ENCODE peak calls at places on chromosome 6, in six cellular contexts. Y is mucosa of descending colon, O is A549, V is keratinocyte, B is tibial artery, T is GM23248. U is an unnamed sample.

GRCh38 chr6:42211726-42212125 is 5.9 kb downstream of the MRPS10 start:
- DNase-seq in Y (no peak), O (no peak), V (no peak), B (no peak), T (no peak), U (no peak)

GRCh38 chr6:39843305-39844020 is 51.3 kb downstream of the DAAM2 start:
- DNase-seq in Y (no peak), O (peak; percentile 5), V (no peak), B (no peak), T (peak; percentile 59), U (no peak)

GRCh38 chr6:113694278-113695077 is 162.7 kb upstream of the MARCKS start:
- DNase-seq in Y (no peak), O (peak; percentile 18), V (no peak), B (no peak), T (peak; percentile 62), U (no peak)

GRCh38 chr6:80440496-80441160 is 334.2 kb downstream of the BCKDHB start:
- DNase-seq in Y (no peak), O (no peak), V (no peak), B (no peak), T (no peak), U (no peak)

GRCh38 chr6:63783096-63783495 is 147.5 kb downstream of the PHF3 start:
- DNase-seq in Y (no peak), O (no peak), V (no peak), B (no peak), T (no peak), U (no peak)

GRCh38 chr6:44111434-44112417 is 15.5 kb downstream of the MRPL14 start:
- DNase-seq in Y (no peak), O (no peak), V (no peak), B (no peak), T (no peak), U (no peak)

GRCh38 chr6:21109421-21110178 is 484.0 kb upstream of the SOX4 start:
- DNase-seq in Y (no peak), O (peak; percentile 5), V (peak; percentile 7), B (no peak), T (peak; percentile 68), U (no peak)

GRCh38 chr6:73032586-73032985 is 192.7 kb downstream of the KHDC1L start:
- DNase-seq in Y (no peak), O (peak; percentile 2), V (peak; percentile 17), B (no peak), T (peak; percentile 74), U (no peak)

GRCh38 chr6:13243033-13243432 is 85.3 kb downstream of the TBC1D7 start:
- DNase-seq in Y (no peak), O (no peak), V (no peak), B (no peak), T (no peak), U (no peak)

GRCh38 chr6:44171899-44172546 is 13.4 kb downstream of the CAPN11 start:
- DNase-seq in Y (no peak), O (no peak), V (no peak), B (no peak), T (no peak), U (no peak)

GRCh38 chr6:136180729-136181128 is 69.4 kb downstream of the MTFR2 start:
- DNase-seq in Y (no peak), O (no peak), V (no peak), B (no peak), T (no peak), U (no peak)

GRCh38 chr6:163414367-163415175 is at the start of gene QKI:
- DNase-seq in Y (peak; percentile 80), O (no peak), V (no peak), B (peak; percentile 93), T (peak; percentile 86), U (peak; percentile 85)

DNA sequence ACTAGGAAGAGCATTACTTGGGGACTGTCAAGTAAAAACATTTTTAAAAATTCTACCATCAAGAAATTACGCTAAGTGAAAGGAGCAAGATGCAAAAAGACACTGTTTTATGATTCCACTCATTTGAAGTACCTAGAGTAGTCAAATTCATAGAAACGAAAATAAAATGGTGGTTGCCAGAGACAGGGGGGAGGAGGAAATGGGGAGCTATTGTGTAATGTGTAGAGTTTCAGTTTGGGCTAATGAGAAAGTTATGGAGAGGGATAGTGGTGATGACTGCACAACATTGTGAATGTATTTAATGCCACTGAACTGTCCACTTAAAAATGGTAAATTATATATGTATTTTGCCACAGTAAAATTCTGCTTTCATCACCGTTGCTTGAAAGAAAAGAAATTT is 83.8 kb downstream of the UST start:
- DNase-seq in Y (no peak), O (no peak), V (no peak), B (no peak), T (peak; percentile 37), U (no peak)
- H3K4me3 ChIP-seq in Y (no peak overlapping the region), O (no peak overlapping the region), V (peak overlapping the region; percentile 16), B (no peak overlapping the region), T (no peak overlapping the region), U (no peak overlapping the region)

GRCh38 chr6:129489215-129489765 is 220.7 kb downstream of the ARHGAP18 start:
- DNase-seq in Y (no peak), O (no peak), V (no peak), B (no peak), T (no peak), U (no peak)
- H3K4me1 ChIP-seq in Y (no peaks in the 10 kb centered on the region), O (peaks cover 27% of the 10 kb centered on the region), V (peaks cover 51% of the 10 kb centered on the region), B (no peaks in the 10 kb centered on the region), T (peaks cover 53% of the 10 kb centered on the region), U (no peaks in the 10 kb centered on the region)

GRCh38 chr6:170140129-170140528 is 150.7 kb downstream of the DLL1 start:
- DNase-seq in Y (no peak), O (no peak), V (no peak), B (peak; percentile 47), T (no peak), U (no peak)
- H3K9me3 ChIP-seq in Y (peaks cover 6% of the 10 kb centered on the region), O (no peaks in the 10 kb centered on the region), V (peaks cover 4% of the 10 kb centered on the region), B (no peaks in the 10 kb centered on the region), T (no peaks in the 10 kb centered on the region), U (no peaks in the 10 kb centered on the region)

DNA sequence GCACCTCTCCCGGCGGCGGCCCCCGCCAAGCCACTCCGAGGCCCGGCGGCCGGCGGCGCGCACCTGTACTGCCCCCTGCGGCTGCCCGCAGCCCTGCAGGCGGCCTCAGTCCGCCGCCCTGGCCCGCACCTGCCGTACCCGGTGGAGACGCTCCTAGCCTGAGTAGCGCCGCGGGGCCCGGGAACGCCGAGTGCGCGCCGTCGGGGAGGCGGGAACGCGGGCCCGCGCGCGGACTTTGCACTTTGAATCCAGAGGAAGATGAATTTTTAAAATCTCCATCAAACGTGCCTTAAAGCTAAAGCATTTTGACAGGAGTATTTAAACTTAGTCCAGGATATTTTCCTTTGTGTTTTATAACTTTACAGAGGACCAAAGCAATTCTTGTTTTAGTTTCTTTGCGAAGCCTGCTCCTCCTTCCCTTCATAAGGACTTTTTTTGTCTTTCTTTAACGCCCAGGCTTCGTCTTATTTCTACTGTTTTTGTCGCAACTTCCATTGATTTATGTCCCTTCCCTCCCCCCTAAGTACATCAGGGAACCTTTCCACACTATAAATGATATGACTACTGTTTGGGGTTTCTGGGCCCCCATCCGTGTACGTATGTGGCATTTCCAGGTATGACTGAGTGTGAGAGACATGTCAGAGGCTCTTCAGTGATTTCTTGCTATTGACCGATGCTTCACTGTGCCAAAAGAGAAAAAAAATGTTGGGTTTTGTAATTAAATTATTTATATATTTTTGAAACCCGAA is 2.0 kb downstream of the FOXQ1 start:
- DNase-seq in Y (peak; percentile 61), O (no peak), V (no peak), B (no peak), T (peak; percentile 47), U (no peak)
- H3K4me3 ChIP-seq in Y (no peak overlapping the region), O (peak overlapping the region; percentile 64), V (peak overlapping the region; percentile 81), B (no peak overlapping the region), T (no peak overlapping the region), U (no peak overlapping the region)

DNA sequence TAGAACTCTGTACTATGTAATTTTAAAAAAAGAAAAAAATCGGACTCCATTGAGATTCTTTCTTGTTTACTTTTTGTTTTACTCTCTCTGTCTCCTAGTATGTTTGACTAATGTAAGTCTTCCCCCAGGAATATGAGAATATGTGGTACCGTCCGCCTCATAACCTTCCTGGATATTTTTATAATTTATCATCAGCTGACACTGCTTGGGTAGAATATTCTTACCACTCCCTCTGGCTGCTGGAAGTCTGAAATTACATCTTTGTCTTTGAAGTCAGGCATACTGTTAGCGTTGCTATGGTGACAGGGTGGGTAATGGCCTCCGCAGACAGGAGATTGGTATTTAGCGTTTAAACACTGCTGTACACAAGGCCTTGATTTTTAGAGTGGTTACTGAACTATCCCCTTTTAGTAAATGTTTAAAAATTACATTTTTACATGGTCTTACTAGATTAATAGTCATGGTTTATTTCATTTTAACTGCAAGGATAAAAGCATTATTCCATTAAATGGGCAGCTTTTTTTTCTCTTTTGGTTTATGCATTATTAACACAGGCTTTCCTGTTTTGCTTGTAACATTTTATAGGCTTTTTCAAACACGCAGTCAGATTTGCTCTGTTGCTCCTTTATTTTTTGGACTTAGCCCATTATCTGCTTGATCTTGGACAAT is 176.4 kb downstream of the ARID1B start:
- DNase-seq in Y (no peak), O (peak; percentile 80), V (peak; percentile 44), B (no peak), T (peak; percentile 98), U (peak; percentile 57)
- H3K4me1 ChIP-seq in Y (peaks cover 33% of the 10 kb centered on the region), O (peaks cover 68% of the 10 kb centered on the region), V (peaks cover 41% of the 10 kb centered on the region), B (no peaks in the 10 kb centered on the region), T (peaks cover 40% of the 10 kb centered on the region), U (peaks cover 8% of the 10 kb centered on the region)